ENCODE peak calls at places on chromosomes 7 and 10, in seven cellular contexts. I is PC-3, M is GM23248, P is neural progenitor cell, N is hepatocyte, B is HCT116, O is PC-9. S is an unnamed sample.

GRCh38 chr10:6347391-6347951 is 144.7 kb downstream of the PFKFB3 start:
- DNase-seq in M (peak; percentile 74), B (no peak), N (no peak), O (no peak), I (no peak), P (no peak), S (no peak)

GRCh38 chr7:42237891-42238531 is 1.0 kb upstream of the GLI3 start:
- DNase-seq in I (no peak), B (no peak), N (peak; percentile 75), O (no peak), M (peak; percentile 81), P (peak; percentile 88), S (no peak)

GRCh38 chr7:101739757-101740398 is 77.5 kb upstream of the CUX1 start:
- DNase-seq in P (no peak), N (no peak), B (no peak), M (no peak), I (peak; percentile 54), O (peak; percentile 59), S (peak; percentile 17)

GRCh38 chr7:20307901-20308300 is 22.8 kb upstream of the ITGB8 start:
- DNase-seq in M (no peak), B (no peak), I (no peak), N (no peak), O (no peak), P (peak; percentile 48), S (no peak)

GRCh38 chr10:76632158-76633051 is 1005.2 kb downstream of the KCNMA1 start:
- DNase-seq in I (peak; percentile 90), B (peak; percentile 6), N (no peak), O (peak; percentile 9), M (peak; percentile 10), P (peak; percentile 64), S (peak; percentile 35)

GRCh38 chr7:116862234-116863167 is at the start of gene CAPZA2:
- DNase-seq in M (peak; percentile 97), B (peak; percentile 75), P (peak; percentile 96), I (peak; percentile 94), O (peak; percentile 97), N (peak; percentile 98), S (peak; percentile 89)

GRCh38 chr10:98361131-98361633 is 53.8 kb downstream of the PYROXD2 start:
- DNase-seq in P (peak; percentile 56), B (no peak), I (no peak), M (peak; percentile 100), N (peak; percentile 87), O (peak; percentile 74), S (peak; percentile 95)

GRCh38 chr10:75480374-75480773 is 49.0 kb downstream of the LRMDA start:
- DNase-seq in B (no peak), P (no peak), N (no peak), I (no peak), M (no peak), O (no peak), S (no peak)

GRCh38 chr10:61937631-61938284 is 36.3 kb downstream of the ARID5B start:
- DNase-seq in P (no peak), B (no peak), N (no peak), O (peak; percentile 33), M (peak; percentile 86), I (peak; percentile 100), S (peak; percentile 53)

GRCh38 chr10:115222039-115222438 is 128.9 kb downstream of the ATRNL1 start:
- DNase-seq in P (no peak), N (no peak), B (no peak), I (no peak), M (no peak), O (no peak), S (no peak)

GRCh38 chr10:58299580-58299979 is 30.6 kb downstream of the CISD1 start:
- DNase-seq in O (peak; percentile 54), I (peak; percentile 88), N (peak; percentile 79), M (peak; percentile 68), B (peak; percentile 38), P (peak; percentile 70), S (no peak)

GRCh38 chr10:3811331-3811870 is 26.4 kb upstream of the KLF6 start:
- DNase-seq in M (peak; percentile 73), B (no peak), N (peak; percentile 55), O (no peak), P (no peak), I (peak; percentile 50), S (peak; percentile 98)

GRCh38 chr10:22253578-22253882 is 35.7 kb upstream of the EBLN1 start:
- DNase-seq in B (no peak), M (peak; percentile 35), I (no peak), O (no peak), P (peak; percentile 72), N (no peak), S (no peak)

GRCh38 chr10:22252801-22253577 is 35.2 kb upstream of the EBLN1 start:
- DNase-seq in M (peak; percentile 60), B (no peak), N (peak; percentile 15), O (no peak), P (peak; percentile 58), I (no peak), S (no peak)

GRCh38 chr10:22252286-22252800 is 34.5 kb upstream of the EBLN1 start:
- DNase-seq in B (no peak), M (peak; percentile 70), N (peak; percentile 53), P (peak; percentile 57), I (no peak), O (peak; percentile 16), S (peak; percentile 28)

GRCh38 chr10:22250897-22251605 is 33.2 kb upstream of the EBLN1 start:
- DNase-seq in N (no peak), O (no peak), B (no peak), P (no peak), M (peak; percentile 40), I (peak; percentile 31), S (no peak)

GRCh38 chr10:22251751-22252285 is 34.0 kb upstream of the EBLN1 start:
- DNase-seq in P (peak; percentile 66), B (no peak), N (peak; percentile 25), O (peak; percentile 38), I (peak; percentile 48), M (peak; percentile 78), S (peak; percentile 57)
- TF ChIP-seq EZH2 in P (peak; percentile 0), B (no peak), N (no peak), O (no peak), I (no peak), M (no peak), S (no peak)

GRCh38 chr7:43582503-43583423 is at the start of gene STK17A:
- DNase-seq in I (peak; percentile 92), M (peak; percentile 95), N (peak; percentile 96), P (peak; percentile 95), B (peak; percentile 83), O (peak; percentile 99), S (peak; percentile 90)

GRCh38 chr7:43584200-43584586 is 1.3 kb downstream of the STK17A start:
- DNase-seq in I (peak; percentile 61), N (peak; percentile 38), M (peak; percentile 88), B (no peak), O (peak; percentile 33), P (peak; percentile 22), S (peak; percentile 66)

GRCh38 chr7:43586251-43586900 is 3.5 kb downstream of the STK17A start:
- DNase-seq in M (peak; percentile 54), I (peak; percentile 86), P (no peak), O (no peak), N (no peak), B (no peak), S (peak; percentile 89)

GRCh38 chr7:43585521-43585920 is 2.6 kb downstream of the STK17A start:
- DNase-seq in B (no peak), P (no peak), M (peak; percentile 83), N (peak; percentile 30), I (peak; percentile 37), O (no peak), S (peak; percentile 68)

GRCh38 chr7:43583424-43584199 is 704 bp downstream of the STK17A start:
- DNase-seq in P (peak; percentile 77), N (peak; percentile 78), B (no peak), I (peak; percentile 50), O (peak; percentile 73), M (peak; percentile 75), S (peak; percentile 47)
- H3K27ac ChIP-seq in P (no peak overlapping the region), N (peak overlapping the region; percentile 78), B (peak overlapping the region; percentile 82), I (peak overlapping the region; percentile 74), O (peak overlapping the region; percentile 78), M (peak overlapping the region; percentile 91), S (peak overlapping the region; percentile 98)

GRCh38 chr10:125016611-125017202 is 74.8 kb downstream of the ZRANB1 start:
- DNase-seq in B (no peak), M (no peak), N (no peak), O (no peak), I (no peak), P (no peak), S (no peak)

GRCh38 chr10:125016123-125016522 is 74.2 kb downstream of the ZRANB1 start:
- DNase-seq in P (no peak), N (no peak), B (no peak), O (no peak), M (no peak), I (no peak), S (no peak)

GRCh38 chr10:125013529-125013872 is 71.6 kb downstream of the ZRANB1 start:
- DNase-seq in M (no peak), N (no peak), I (no peak), P (no peak), O (no peak), B (no peak), S (no peak)

GRCh38 chr10:125014086-125014830 is 72.3 kb downstream of the ZRANB1 start:
- DNase-seq in I (no peak), P (no peak), M (no peak), N (no peak), B (no peak), O (no peak), S (no peak)

DNA sequence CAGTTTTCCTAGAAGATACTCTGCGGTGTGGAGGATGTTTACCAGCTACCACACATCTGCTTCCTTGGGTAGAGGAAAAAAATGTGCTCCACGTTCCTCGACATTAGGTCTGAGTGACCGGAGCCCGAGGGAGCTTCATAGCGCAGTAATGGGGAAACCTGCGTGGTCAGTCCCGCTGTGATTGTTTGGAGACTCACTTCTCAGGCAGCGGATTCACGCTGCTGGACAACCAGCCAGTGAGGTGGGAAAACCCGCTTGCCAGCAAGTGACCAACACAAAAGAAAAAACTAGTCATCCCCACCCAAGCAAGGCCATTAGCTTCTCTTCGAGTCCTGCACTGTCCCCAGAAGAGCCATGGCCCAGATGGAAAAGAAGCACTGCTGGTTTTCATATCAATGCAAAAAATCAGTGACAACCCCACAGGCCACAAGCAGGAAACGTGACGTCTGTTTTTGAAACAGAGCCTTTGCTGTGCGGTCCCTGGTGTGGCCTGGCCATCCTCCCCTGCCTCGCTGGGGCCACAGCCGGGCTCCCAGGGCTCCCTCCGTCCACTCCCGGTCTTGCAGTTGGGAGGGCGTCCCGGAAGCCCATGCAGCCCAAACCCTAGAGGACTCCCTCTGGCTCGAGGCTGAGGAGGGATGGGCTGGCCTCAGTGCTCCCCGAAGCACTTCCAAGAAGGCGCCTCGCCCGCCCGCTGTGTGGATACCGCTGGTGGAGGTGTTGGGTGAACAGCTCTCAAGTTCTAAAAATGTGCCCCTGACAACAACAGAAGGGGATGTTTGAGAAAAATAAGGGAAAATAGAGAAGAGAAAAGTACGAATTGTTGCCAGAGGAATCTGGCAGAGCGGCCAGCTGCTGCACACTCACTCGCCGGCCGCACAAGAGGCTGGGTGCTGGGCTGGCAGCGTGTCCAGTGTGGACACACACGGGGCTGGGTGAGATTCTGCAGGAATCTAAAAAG is 73.3 kb downstream of the ZRANB1 start:
- DNase-seq in I (no peak), M (no peak), B (no peak), P (no peak), O (no peak), N (no peak), S (no peak)
- TF ChIP-seq EZH2 in I (no peak), M (no peak), B (no peak), P (no peak), O (no peak), N (no peak), S (no peak)

GRCh38 chr10:132630156-132630555 is 92.6 kb downstream of the INPP5A start:
- DNase-seq in B (no peak), I (no peak), N (no peak), P (no peak), M (no peak), O (no peak), S (no peak)
- H3K27ac ChIP-seq in B (no peak overlapping the region), I (no peak overlapping the region), N (no peak overlapping the region), P (no peak overlapping the region), M (no peak overlapping the region), O (no peak overlapping the region), S (no peak overlapping the region)